ENCODE peak calls at places on chromosomes 11 and 22, in ten cellular contexts. One of them, this sample, is unnamed.

GRCh38 chr11:35077709-35078695 is 61.0 kb upstream of the CD44 start:
- DNase-seq in mesendoderm: no peak
- DNase-seq in fibroblast of lung: peak
- DNase-seq in cardiac fibroblast: peak
- DNase-seq in fibroblast of mammary gland: peak
- DNase-seq in coronary artery: no peak
- DNase-seq in Caco-2: no peak
- DNase-seq in neural progenitor cell: no peak
- DNase-seq in astrocyte: peak
- DNase-seq in A549: peak
- DNase-seq in this sample: peak

GRCh38 chr11:63763506-63764200 is 4.9 kb downstream of the ZFTA start:
- DNase-seq in mesendoderm: peak
- DNase-seq in fibroblast of lung: no peak
- DNase-seq in cardiac fibroblast: no peak
- DNase-seq in fibroblast of mammary gland: peak
- DNase-seq in coronary artery: peak
- DNase-seq in Caco-2: no peak
- DNase-seq in neural progenitor cell: peak
- DNase-seq in astrocyte: no peak
- DNase-seq in A549: no peak
- DNase-seq in this sample: no peak

GRCh38 chr11:9459573-9460321 is 1.1 kb upstream of the ZNF143 start:
- DNase-seq in mesendoderm: peak
- DNase-seq in fibroblast of lung: peak
- DNase-seq in cardiac fibroblast: peak
- DNase-seq in fibroblast of mammary gland: peak
- DNase-seq in coronary artery: no peak
- DNase-seq in Caco-2: no peak
- DNase-seq in neural progenitor cell: no peak
- DNase-seq in astrocyte: peak
- DNase-seq in A549: peak
- DNase-seq in this sample: peak

GRCh38 chr11:112227002-112227401 is 774 bp downstream of the PTS start:
- DNase-seq in mesendoderm: no peak
- DNase-seq in fibroblast of lung: peak
- DNase-seq in cardiac fibroblast: peak
- DNase-seq in fibroblast of mammary gland: peak
- DNase-seq in coronary artery: no peak
- DNase-seq in Caco-2: no peak
- DNase-seq in neural progenitor cell: peak
- DNase-seq in astrocyte: peak
- DNase-seq in A549: peak
- DNase-seq in this sample: no peak

GRCh38 chr22:25728064-25728463 is 13.9 kb upstream of the MYO18B start:
- DNase-seq in mesendoderm: no peak
- DNase-seq in fibroblast of lung: no peak
- DNase-seq in cardiac fibroblast: no peak
- DNase-seq in fibroblast of mammary gland: no peak
- DNase-seq in coronary artery: no peak
- DNase-seq in Caco-2: no peak
- DNase-seq in neural progenitor cell: no peak
- DNase-seq in astrocyte: no peak
- DNase-seq in A549: no peak
- DNase-seq in this sample: no peak

GRCh38 chr22:30872282-30873041 is 96.1 kb downstream of the MORC2 start:
- DNase-seq in mesendoderm: no peak
- DNase-seq in fibroblast of lung: no peak
- DNase-seq in cardiac fibroblast: no peak
- DNase-seq in fibroblast of mammary gland: no peak
- DNase-seq in coronary artery: peak
- DNase-seq in Caco-2: peak
- DNase-seq in neural progenitor cell: no peak
- DNase-seq in astrocyte: no peak
- DNase-seq in A549: no peak
- DNase-seq in this sample: no peak

GRCh38 chr11:120928506-120929062 is 95.3 kb upstream of the TBCEL start:
- DNase-seq in mesendoderm: peak
- DNase-seq in fibroblast of lung: no peak
- DNase-seq in cardiac fibroblast: no peak
- DNase-seq in fibroblast of mammary gland: no peak
- DNase-seq in coronary artery: no peak
- DNase-seq in Caco-2: no peak
- DNase-seq in neural progenitor cell: no peak
- DNase-seq in astrocyte: no peak
- DNase-seq in A549: no peak
- DNase-seq in this sample: no peak

GRCh38 chr11:114082767-114083181 is 23.3 kb downstream of the ZBTB16 start:
- DNase-seq in mesendoderm: no peak
- DNase-seq in fibroblast of lung: no peak
- DNase-seq in cardiac fibroblast: no peak
- DNase-seq in fibroblast of mammary gland: no peak
- DNase-seq in coronary artery: no peak
- DNase-seq in Caco-2: no peak
- DNase-seq in neural progenitor cell: no peak
- DNase-seq in astrocyte: no peak
- DNase-seq in A549: no peak
- DNase-seq in this sample: no peak

GRCh38 chr11:18100926-18101656 is 4.8 kb downstream of the SAAL1 start:
- DNase-seq in mesendoderm: peak
- DNase-seq in fibroblast of lung: no peak
- DNase-seq in cardiac fibroblast: no peak
- DNase-seq in fibroblast of mammary gland: no peak
- DNase-seq in coronary artery: no peak
- DNase-seq in Caco-2: no peak
- DNase-seq in neural progenitor cell: no peak
- DNase-seq in astrocyte: no peak
- DNase-seq in A549: no peak
- DNase-seq in this sample: no peak

GRCh38 chr11:32479291-32479690 is 44.0 kb upstream of the WT1 start:
- DNase-seq in mesendoderm: no peak
- DNase-seq in fibroblast of lung: no peak
- DNase-seq in cardiac fibroblast: no peak
- DNase-seq in fibroblast of mammary gland: no peak
- DNase-seq in coronary artery: no peak
- DNase-seq in Caco-2: no peak
- DNase-seq in neural progenitor cell: peak
- DNase-seq in astrocyte: no peak
- DNase-seq in A549: no peak
- DNase-seq in this sample: no peak

GRCh38 chr11:119617343-119617713 is 111.7 kb downstream of the NECTIN1 start:
- DNase-seq in mesendoderm: no peak
- DNase-seq in fibroblast of lung: no peak
- DNase-seq in cardiac fibroblast: no peak
- DNase-seq in fibroblast of mammary gland: no peak
- DNase-seq in coronary artery: no peak
- DNase-seq in Caco-2: no peak
- DNase-seq in neural progenitor cell: no peak
- DNase-seq in astrocyte: no peak
- DNase-seq in A549: no peak
- DNase-seq in this sample: no peak

GRCh38 chr11:86737752-86738151 is 62.6 kb upstream of the PRSS23 start:
- DNase-seq in mesendoderm: no peak
- DNase-seq in fibroblast of lung: no peak
- DNase-seq in cardiac fibroblast: peak
- DNase-seq in fibroblast of mammary gland: peak
- DNase-seq in coronary artery: no peak
- DNase-seq in Caco-2: no peak
- DNase-seq in neural progenitor cell: no peak
- DNase-seq in astrocyte: no peak
- DNase-seq in A549: no peak
- DNase-seq in this sample: no peak

GRCh38 chr11:134124660-134125451 is 56.0 kb downstream of the JAM3 start:
- DNase-seq in mesendoderm: peak
- DNase-seq in fibroblast of lung: peak
- DNase-seq in cardiac fibroblast: peak
- DNase-seq in fibroblast of mammary gland: peak
- DNase-seq in coronary artery: no peak
- DNase-seq in Caco-2: no peak
- DNase-seq in neural progenitor cell: peak
- DNase-seq in astrocyte: peak
- DNase-seq in A549: no peak
- DNase-seq in this sample: no peak

GRCh38 chr11:65290448-65291165 is 24.1 kb upstream of the CDC42EP2 start:
- DNase-seq in mesendoderm: no peak
- DNase-seq in fibroblast of lung: peak
- DNase-seq in cardiac fibroblast: peak
- DNase-seq in fibroblast of mammary gland: peak
- DNase-seq in coronary artery: peak
- DNase-seq in Caco-2: no peak
- DNase-seq in neural progenitor cell: no peak
- DNase-seq in astrocyte: peak
- DNase-seq in A549: no peak
- DNase-seq in this sample: peak

GRCh38 chr11:86800076-86800955 is at the start of gene PRSS23:
- DNase-seq in mesendoderm: peak
- DNase-seq in fibroblast of lung: peak
- DNase-seq in cardiac fibroblast: peak
- DNase-seq in fibroblast of mammary gland: peak
- DNase-seq in coronary artery: peak
- DNase-seq in Caco-2: peak
- DNase-seq in neural progenitor cell: peak
- DNase-seq in astrocyte: peak
- DNase-seq in A549: peak
- DNase-seq in this sample: no peak

GRCh38 chr11:116658876-116659535 is 113.8 kb downstream of the BUD13 start:
- DNase-seq in mesendoderm: no peak
- DNase-seq in fibroblast of lung: no peak
- DNase-seq in cardiac fibroblast: no peak
- DNase-seq in fibroblast of mammary gland: no peak
- DNase-seq in coronary artery: peak
- DNase-seq in Caco-2: peak
- DNase-seq in neural progenitor cell: no peak
- DNase-seq in astrocyte: no peak
- DNase-seq in A549: no peak
- DNase-seq in this sample: no peak

GRCh38 chr11:64861227-64861970 is 16.9 kb upstream of the CDC42BPG start:
- DNase-seq in mesendoderm: no peak
- DNase-seq in fibroblast of lung: no peak
- DNase-seq in cardiac fibroblast: no peak
- DNase-seq in fibroblast of mammary gland: no peak
- DNase-seq in coronary artery: no peak
- DNase-seq in Caco-2: no peak
- DNase-seq in neural progenitor cell: no peak
- DNase-seq in astrocyte: no peak
- DNase-seq in A549: no peak
- DNase-seq in this sample: no peak

GRCh38 chr11:84241374-84242131 is 955.4 kb upstream of the CCDC90B start:
- DNase-seq in mesendoderm: no peak
- DNase-seq in fibroblast of lung: no peak
- DNase-seq in cardiac fibroblast: no peak
- DNase-seq in fibroblast of mammary gland: no peak
- DNase-seq in coronary artery: no peak
- DNase-seq in Caco-2: no peak
- DNase-seq in neural progenitor cell: no peak
- DNase-seq in astrocyte: no peak
- DNase-seq in A549: no peak
- DNase-seq in this sample: no peak

GRCh38 chr11:124839972-124840621 is 25.1 kb upstream of the ROBO3 start:
- DNase-seq in mesendoderm: peak
- DNase-seq in fibroblast of lung: no peak
- DNase-seq in cardiac fibroblast: no peak
- DNase-seq in fibroblast of mammary gland: no peak
- DNase-seq in coronary artery: peak
- DNase-seq in Caco-2: no peak
- DNase-seq in neural progenitor cell: no peak
- DNase-seq in astrocyte: no peak
- DNase-seq in A549: no peak
- DNase-seq in this sample: no peak
- H3K4me3 ChIP-seq in mesendoderm: no peak
- H3K4me3 ChIP-seq in fibroblast of lung: no peak
- H3K4me3 ChIP-seq in cardiac fibroblast: peak
- H3K4me3 ChIP-seq in fibroblast of mammary gland: no peak
- H3K4me3 ChIP-seq in coronary artery: peak
- H3K4me3 ChIP-seq in Caco-2: peak
- H3K4me3 ChIP-seq in neural progenitor cell: peak
- H3K4me3 ChIP-seq in astrocyte: peak
- H3K4me3 ChIP-seq in A549: peak
- H3K4me3 ChIP-seq in this sample: no peak

GRCh38 chr11:67436459-67437081 is 912 bp downstream of the PTPRCAP start:
- DNase-seq in mesendoderm: peak
- DNase-seq in fibroblast of lung: peak
- DNase-seq in cardiac fibroblast: peak
- DNase-seq in fibroblast of mammary gland: no peak
- DNase-seq in coronary artery: no peak
- DNase-seq in Caco-2: no peak
- DNase-seq in neural progenitor cell: no peak
- DNase-seq in astrocyte: no peak
- DNase-seq in A549: no peak
- DNase-seq in this sample: no peak
- H3K4me3 ChIP-seq in mesendoderm: no peak
- H3K4me3 ChIP-seq in fibroblast of lung: no peak
- H3K4me3 ChIP-seq in cardiac fibroblast: no peak
- H3K4me3 ChIP-seq in fibroblast of mammary gland: no peak
- H3K4me3 ChIP-seq in coronary artery: peak
- H3K4me3 ChIP-seq in Caco-2: no peak
- H3K4me3 ChIP-seq in neural progenitor cell: no peak
- H3K4me3 ChIP-seq in astrocyte: no peak
- H3K4me3 ChIP-seq in A549: no peak
- H3K4me3 ChIP-seq in this sample: no peak

DNA sequence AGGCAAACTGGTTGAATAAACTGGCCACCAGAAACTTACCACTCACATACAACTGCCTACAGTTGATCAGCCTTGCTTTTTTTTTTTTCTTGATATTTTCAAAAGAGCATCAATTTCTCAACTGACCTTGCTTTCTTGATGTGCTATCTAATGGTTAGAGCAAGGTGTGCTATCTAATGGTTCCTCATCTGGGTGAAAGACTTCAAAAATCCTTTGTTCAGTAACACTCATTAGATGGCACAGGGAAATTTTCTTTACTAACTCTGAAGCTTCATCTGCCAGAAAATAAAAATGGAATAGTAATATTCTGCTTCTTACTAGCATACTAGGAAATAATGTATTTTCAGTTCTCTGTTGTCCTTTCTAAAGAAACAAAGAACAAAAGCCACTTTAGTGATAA is 51.2 kb upstream of the RAPSN start:
- DNase-seq in mesendoderm: no peak
- DNase-seq in fibroblast of lung: no peak
- DNase-seq in cardiac fibroblast: no peak
- DNase-seq in fibroblast of mammary gland: no peak
- DNase-seq in coronary artery: no peak
- DNase-seq in Caco-2: no peak
- DNase-seq in neural progenitor cell: no peak
- DNase-seq in astrocyte: no peak
- DNase-seq in A549: no peak
- DNase-seq in this sample: no peak
- H3K4me3 ChIP-seq in mesendoderm: no peak
- H3K4me3 ChIP-seq in fibroblast of lung: no peak
- H3K4me3 ChIP-seq in cardiac fibroblast: no peak
- H3K4me3 ChIP-seq in fibroblast of mammary gland: no peak
- H3K4me3 ChIP-seq in coronary artery: no peak
- H3K4me3 ChIP-seq in Caco-2: no peak
- H3K4me3 ChIP-seq in neural progenitor cell: no peak
- H3K4me3 ChIP-seq in astrocyte: no peak
- H3K4me3 ChIP-seq in A549: no peak
- H3K4me3 ChIP-seq in this sample: no peak

DNA sequence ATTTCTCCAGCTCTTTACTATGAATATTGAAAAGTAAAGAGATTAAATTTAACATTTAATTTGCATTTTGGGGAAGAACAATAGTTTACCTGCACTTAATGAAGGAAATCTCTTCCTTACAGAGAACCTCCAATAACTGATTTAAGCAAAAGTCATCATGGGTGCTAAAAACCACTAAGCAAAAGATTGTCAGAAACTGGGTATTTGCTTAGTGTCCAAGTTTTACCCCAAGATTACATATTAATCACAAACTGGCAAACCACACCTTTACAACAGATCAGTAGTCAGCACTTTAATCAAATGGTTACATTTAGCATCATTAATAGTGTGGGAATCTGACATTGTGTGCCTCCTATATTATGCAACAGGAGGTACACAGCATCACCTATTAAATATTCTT is 2.7 kb downstream of the ZBTB44 start:
- DNase-seq in mesendoderm: no peak
- DNase-seq in fibroblast of lung: no peak
- DNase-seq in cardiac fibroblast: no peak
- DNase-seq in fibroblast of mammary gland: no peak
- DNase-seq in coronary artery: no peak
- DNase-seq in Caco-2: no peak
- DNase-seq in neural progenitor cell: no peak
- DNase-seq in astrocyte: no peak
- DNase-seq in A549: no peak
- DNase-seq in this sample: no peak
- H3K4me3 ChIP-seq in mesendoderm: no peak
- H3K4me3 ChIP-seq in fibroblast of lung: no peak
- H3K4me3 ChIP-seq in cardiac fibroblast: no peak
- H3K4me3 ChIP-seq in fibroblast of mammary gland: no peak
- H3K4me3 ChIP-seq in coronary artery: peak
- H3K4me3 ChIP-seq in Caco-2: no peak
- H3K4me3 ChIP-seq in neural progenitor cell: no peak
- H3K4me3 ChIP-seq in astrocyte: no peak
- H3K4me3 ChIP-seq in A549: no peak
- H3K4me3 ChIP-seq in this sample: no peak

This sample was measured in AG09309.